ENCODE peak calls at places on chromosomes 6 and 20, in four cellular contexts. G is kidney tubule cell, V is NCI-H345, M is D341Med. N is an unnamed sample.

GRCh38 chr6:81683928-81684327 is 68.6 kb downstream of the TENT5A start:
- DNase-seq in G (no peak), V (no peak), M (no peak), N (no peak)

GRCh38 chr20:61659652-61660346 is 405.9 kb downstream of the TAF4 start:
- DNase-seq in G (no peak), V (no peak), M (no peak), N (no peak)

GRCh38 chr6:11197175-11197535 is 35.3 kb downstream of the NEDD9 start:
- DNase-seq in G (peak; percentile 32), V (no peak), M (no peak), N (no peak)

GRCh38 chr6:75849329-75850025 is 100.4 kb downstream of the MYO6 start:
- DNase-seq in G (peak; percentile 8), V (no peak), M (no peak), N (no peak)

GRCh38 chr6:49462599-49462926 is 490 bp downstream of the MMUT start:
- DNase-seq in G (no peak), V (no peak), M (peak; percentile 19), N (no peak)

GRCh38 chr6:92706976-92707375 is 712.4 kb downstream of the EPHA7 start:
- DNase-seq in G (peak; percentile 70), V (no peak), M (no peak), N (no peak)

GRCh38 chr6:83193747-83194582 is 808 bp downstream of the RWDD2A start:
- DNase-seq in G (peak; percentile 61), V (peak; percentile 72), M (peak; percentile 73), N (peak; percentile 34)

GRCh38 chr6:5266423-5266822 is 5.1 kb downstream of the FARS2 start:
- DNase-seq in G (no peak), V (no peak), M (no peak), N (no peak)

GRCh38 chr6:40922281-40922680 is 116.7 kb downstream of the UNC5CL start:
- DNase-seq in G (peak; percentile 23), V (no peak), M (no peak), N (no peak)

GRCh38 chr6:14001329-14002012 is 76.7 kb downstream of the RNF182 start:
- DNase-seq in G (peak; percentile 94), V (no peak), M (no peak), N (peak; percentile 62)

GRCh38 chr20:37072293-37073196 is 23.3 kb downstream of the RBL1 start:
- DNase-seq in G (no peak), V (no peak), M (no peak), N (no peak)

N was measured in Caki2.